ENCODE peak calls at places on chromosome 9, in four cellular contexts. M is GM12878, N is H1, K is SK-N-SH. V is an unnamed sample.

GRCh38 chr9:94642526-94642925 is 3.2 kb upstream of the FBP1 start:
- DNase-seq in N (no peak), M (no peak), K (no peak), V (no peak)

GRCh38 chr9:121053544-121053943 is 3.5 kb upstream of the C5 start:
- DNase-seq in M (no peak), K (no peak), N (no peak), V (no peak)

GRCh38 chr9:81410201-81410600 is 279.1 kb downstream of the TLE1 start:
- DNase-seq in K (no peak), N (no peak), M (no peak), V (no peak)

GRCh38 chr9:104810421-104811339 is 46.8 kb downstream of the NIPSNAP3B start:
- DNase-seq in M (no peak), N (no peak), K (no peak), V (no peak)

GRCh38 chr9:15333376-15333881 is 26.4 kb upstream of the TTC39B start:
- DNase-seq in M (no peak), N (no peak), K (no peak), V (no peak)

GRCh38 chr9:126156898-126157297 is 169.7 kb upstream of the MVB12B start:
- DNase-seq in M (no peak), N (no peak), K (no peak), V (no peak)

GRCh38 chr9:128421474-128422010 is 885 bp downstream of the CERCAM start:
- DNase-seq in M (no peak), N (no peak), K (no peak), V (no peak)

GRCh38 chr9:128556276-128556675 is 3.9 kb downstream of the SPTAN1 start:
- DNase-seq in N (no peak), K (no peak), M (no peak), V (no peak)

GRCh38 chr9:126698756-126699155 is 85.0 kb downstream of the LMX1B start:
- DNase-seq in N (no peak), M (no peak), K (peak; percentile 10), V (no peak)

GRCh38 chr9:116154334-116154975 is 864 bp downstream of the PAPPA start:
- DNase-seq in N (no peak), M (no peak), K (peak; percentile 83), V (no peak)

GRCh38 chr9:132141364-132141947 is 20.4 kb upstream of the NTNG2 start:
- DNase-seq in M (no peak), N (no peak), K (no peak), V (no peak)
- TF ChIP-seq NRF1 in M (no peak), N (no peak), K (no peak), V (no peak)

GRCh38 chr9:93493949-93494348 is 40.6 kb upstream of the FAM120AOS start:
- DNase-seq in M (no peak), N (no peak), K (no peak), V (no peak)
- H3K79me2 ChIP-seq in M (peaks cover 6% of the 10 kb centered on the region), N (no peaks in the 10 kb centered on the region), K (peaks cover 44% of the 10 kb centered on the region), V (peaks cover 43% of the 10 kb centered on the region)

DNA sequence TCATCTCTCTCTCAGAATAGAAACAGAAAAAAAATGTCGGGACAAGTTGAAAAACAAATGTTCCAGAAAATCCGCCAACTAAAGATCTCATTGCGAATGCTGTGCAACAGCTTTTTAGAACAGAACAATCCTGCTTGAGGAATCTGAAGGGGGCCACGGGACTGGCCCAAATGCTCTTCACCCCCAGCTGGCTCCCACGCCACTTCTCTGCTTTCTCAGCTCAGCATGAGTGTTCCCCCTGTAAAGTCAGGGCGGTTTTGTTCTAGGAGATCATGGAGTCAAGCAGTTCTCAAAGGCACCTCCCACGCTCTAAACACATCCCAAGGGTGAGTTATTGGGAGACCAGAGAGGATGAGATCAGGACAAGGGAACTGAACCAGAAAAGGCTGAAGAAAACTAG is 31.5 kb downstream of the DIRAS2 start:
- DNase-seq in K (no peak), M (no peak), N (no peak), V (no peak)
- TF ChIP-seq NRF1 in K (no peak), M (no peak), N (no peak), V (no peak)

DNA sequence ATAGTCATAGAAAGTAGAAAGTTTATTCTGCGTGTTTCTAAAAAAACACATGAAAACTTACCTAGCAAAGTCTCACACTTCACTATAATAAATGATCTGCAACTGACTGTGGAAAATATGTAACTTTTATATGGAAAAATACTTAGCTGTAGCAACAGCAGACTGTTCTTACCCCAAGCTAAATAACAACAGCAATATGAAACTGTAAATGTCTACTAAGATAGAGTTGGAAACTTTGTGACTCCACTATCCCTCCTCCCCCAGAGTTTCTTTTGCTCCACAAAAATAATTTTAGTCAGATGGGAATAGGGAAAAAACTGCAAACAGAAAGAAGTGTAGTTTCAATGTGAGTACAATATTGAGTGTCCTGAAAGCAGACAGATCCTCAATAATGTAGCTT is 21.0 kb downstream of the MLLT3 start:
- DNase-seq in K (no peak), N (no peak), M (no peak), V (no peak)
- H3K79me2 ChIP-seq in K (no peaks in the 10 kb centered on the region), N (no peaks in the 10 kb centered on the region), M (peaks cover 85% of the 10 kb centered on the region), V (no peaks in the 10 kb centered on the region)

DNA sequence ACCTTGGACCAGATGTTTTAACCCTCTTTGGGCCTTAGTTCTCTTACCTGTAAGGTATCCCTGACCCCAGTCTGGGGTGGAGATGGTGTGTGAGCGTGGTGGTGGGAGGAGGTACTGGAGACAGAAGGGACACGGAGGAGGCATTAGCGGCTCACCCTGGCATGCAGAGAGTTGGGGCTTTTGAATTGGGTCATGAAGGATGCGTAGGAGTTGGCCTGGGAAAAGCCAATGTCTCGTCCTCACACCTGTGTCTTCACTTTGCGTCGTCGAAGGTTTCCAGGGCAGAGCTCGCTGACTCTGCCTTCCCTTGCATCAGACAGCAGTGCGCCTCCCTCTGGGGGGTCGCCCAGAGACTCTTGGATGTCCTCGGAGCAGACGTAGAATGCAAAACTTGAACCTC is 11.2 kb downstream of the RXRA start:
- DNase-seq in M (no peak), N (no peak), K (no peak), V (no peak)
- TF ChIP-seq NRF1 in M (no peak), N (no peak), K (no peak), V (no peak)

GRCh38 chr9:92631452-92632211 is 38.3 kb downstream of the IPPK start:
- DNase-seq in N (no peak), M (peak; percentile 5), K (no peak), V (no peak)

GRCh38 chr9:92627651-92628050 is 42.3 kb downstream of the IPPK start:
- DNase-seq in K (no peak), N (no peak), M (no peak), V (no peak)

GRCh38 chr9:92620870-92621269 is 49.1 kb downstream of the IPPK start:
- DNase-seq in K (no peak), M (no peak), N (no peak), V (no peak)

DNA sequence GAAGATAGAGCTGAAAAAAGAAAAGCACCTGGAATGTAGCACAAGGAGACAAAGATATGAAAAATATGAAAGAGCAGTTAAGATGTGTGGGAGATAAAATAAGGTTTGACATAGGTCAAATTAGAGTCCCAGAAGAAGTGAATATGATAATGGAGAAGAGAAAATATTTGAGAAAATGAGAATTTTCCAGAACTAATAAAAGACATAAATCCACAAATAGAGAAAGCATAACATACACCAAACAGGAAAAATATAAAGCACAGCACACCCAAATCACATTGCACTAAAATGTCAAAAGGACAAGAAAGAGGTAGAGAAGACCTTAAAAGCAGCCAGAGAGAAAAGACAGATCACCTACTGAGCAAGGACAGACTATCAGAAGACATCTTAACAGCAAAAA is 43.4 kb downstream of the IPPK start:
- DNase-seq in N (no peak), M (no peak), K (no peak), V (no peak)
- H3K79me2 ChIP-seq in N (no peaks in the 10 kb centered on the region), M (no peaks in the 10 kb centered on the region), K (no peaks in the 10 kb centered on the region), V (no peaks in the 10 kb centered on the region)

V was measured in K562.